ENCODE peak calls at places on chromosomes 7 and 10, in six cellular contexts. G is HuH-7; S is lower leg skin; N is endothelial cell of umbilical vein; Z is stimulated activated CD4-positive, alpha-beta T cell treated with anti-CD3 and anti-CD28 coated beads, Interleukin-15, amount 100 ng/mL, for 1 hour; H is Ammon's horn. K is an unnamed sample.

GRCh38 chr7:2709553-2710165 is 21.7 kb downstream of the AMZ1 start:
- DNase-seq in G (peak; percentile 99), S (peak; percentile 42), N (peak; percentile 54), Z (peak; percentile 68), H (peak; percentile 72), K (peak; percentile 87)

GRCh38 chr10:91880310-91880709 is 29.0 kb downstream of the FGFBP3 start:
- DNase-seq in G (no peak), S (peak; percentile 34), N (no peak), Z (no peak), H (no peak), K (peak; percentile 22)

GRCh38 chr7:45455662-45456061 is 118.5 kb upstream of the ADCY1 start:
- DNase-seq in G (peak; percentile 54), S (no peak), N (no peak), Z (no peak), H (no peak), K (no peak)

GRCh38 chr7:82441916-82442478 is 1.6 kb downstream of the CACNA2D1 start:
- DNase-seq in G (no peak), S (no peak), N (peak; percentile 53), Z (no peak), H (no peak), K (peak; percentile 8)

GRCh38 chr10:96890580-96890979 is 58.5 kb downstream of the LCOR start:
- DNase-seq in G (no peak), S (no peak), N (no peak), Z (no peak), H (no peak), K (no peak)

GRCh38 chr7:142939226-142939910 is at the start of gene LLCFC1:
- DNase-seq in G (peak; percentile 56), S (no peak), N (no peak), Z (no peak), H (no peak), K (peak; percentile 53)

GRCh38 chr7:29879609-29880008 is 73.3 kb downstream of the WIPF3 start:
- DNase-seq in G (no peak), S (no peak), N (no peak), Z (no peak), H (no peak), K (no peak)

GRCh38 chr7:158609313-158609974 is 21.8 kb upstream of the PTPRN2 start:
- DNase-seq in G (no peak), S (no peak), N (no peak), Z (no peak), H (no peak), K (no peak)

GRCh38 chr10:46516660-46517416 is 39.6 kb downstream of the GPRIN2 start:
- DNase-seq in G (no peak), S (no peak), N (peak; percentile 70), Z (no peak), H (no peak), K (no peak)

GRCh38 chr7:159091041-159091440 is 53.6 kb downstream of the VIPR2 start:
- DNase-seq in G (no peak), S (no peak), N (no peak), Z (no peak), H (no peak), K (no peak)

GRCh38 chr7:142352543-142352942 is 94.7 kb upstream of the PRSS58 start:
- DNase-seq in G (no peak), S (no peak), N (no peak), Z (no peak), H (no peak), K (no peak)

GRCh38 chr7:158395780-158396214 is 191.8 kb downstream of the PTPRN2 start:
- DNase-seq in G (no peak), S (no peak), N (no peak), Z (no peak), H (no peak), K (no peak)

GRCh38 chr10:92164024-92164423 is 126.9 kb downstream of the CPEB3 start:
- DNase-seq in G (no peak), S (no peak), N (no peak), Z (no peak), H (no peak), K (no peak)